ENCODE peak calls at places on chromosomes 1 and 21, in seven cellular contexts. V is GM06990, G is colonic mucosa, M is endothelial cell, J is body of pancreas, E is GM20000, Q is uterus. X is an unnamed sample.

GRCh38 chr1:40377512-40377911 is 4.0 kb downstream of the SMAP2 start:
- DNase-seq in V (no peak), G (no peak), M (no peak), J (no peak), E (no peak), Q (no peak), X (no peak)

GRCh38 chr1:160205242-160205973 is at the start of gene PEA15:
- DNase-seq in V (peak), G (peak), M (peak), J (peak), E (peak), Q (peak), X (peak)

GRCh38 chr21:19832551-19832950 is 1165.7 kb upstream of the NCAM2 start:
- DNase-seq in V (no peak), G (no peak), M (no peak), J (no peak), E (no peak), Q (no peak), X (no peak)

GRCh38 chr1:80675469-80675868 is 1125.3 kb upstream of the ADGRL2 start:
- DNase-seq in V (no peak), G (no peak), M (no peak), J (no peak), E (no peak), Q (no peak), X (no peak)

GRCh38 chr1:161390559-161390858 is 22.8 kb upstream of the CFAP126 start:
- DNase-seq in V (no peak), G (no peak), M (no peak), J (no peak), E (no peak), Q (no peak), X (no peak)

GRCh38 chr1:20893931-20894330 is 106.8 kb upstream of the HP1BP3 start:
- DNase-seq in V (no peak), G (no peak), M (no peak), J (no peak), E (no peak), Q (no peak), X (no peak)

GRCh38 chr1:156726549-156727226 is 1.6 kb upstream of the METTL25B start:
- DNase-seq in V (peak), G (peak), M (peak), J (peak), E (peak), Q (no peak), X (peak)

GRCh38 chr1:74733616-74734484 is 898 bp downstream of the TYW3 start:
- DNase-seq in V (no peak), G (peak), M (peak), J (peak), E (peak), Q (no peak), X (no peak)

GRCh38 chr1:228393268-228393699 is 13.4 kb downstream of the TRIM11 start:
- DNase-seq in V (no peak), G (no peak), M (peak), J (peak), E (no peak), Q (no peak), X (no peak)

GRCh38 chr1:107477233-107477632 is 336.4 kb downstream of the NTNG1 start:
- DNase-seq in V (no peak), G (peak), M (no peak), J (no peak), E (peak), Q (no peak), X (no peak)

GRCh38 chr21:29299046-29299905 is 554 bp downstream of the BACH1 start:
- DNase-seq in V (peak), G (peak), M (peak), J (peak), E (no peak), Q (peak), X (peak)

GRCh38 chr1:230337266-230337665 is 88.9 kb downstream of the PGBD5 start:
- DNase-seq in V (no peak), G (no peak), M (no peak), J (no peak), E (no peak), Q (no peak), X (no peak)

GRCh38 chr1:222084996-222085395 is 343.1 kb upstream of the DUSP10 start:
- DNase-seq in V (no peak), G (no peak), M (no peak), J (no peak), E (no peak), Q (no peak), X (no peak)

GRCh38 chr21:35465750-35466149 is 416.6 kb upstream of the RUNX1 start:
- DNase-seq in V (no peak), G (no peak), M (no peak), J (no peak), E (no peak), Q (no peak), X (no peak)

GRCh38 chr21:39938086-39938611 is 70.9 kb downstream of the PCP4 start:
- DNase-seq in V (no peak), G (no peak), M (no peak), J (peak), E (no peak), Q (no peak), X (no peak)

GRCh38 chr21:34883501-34884271 is 165.4 kb downstream of the RUNX1 start:
- DNase-seq in V (no peak), G (no peak), M (no peak), J (no peak), E (no peak), Q (no peak), X (no peak)

GRCh38 chr1:200040516-200041138 is 13.1 kb downstream of the NR5A2 start:
- DNase-seq in V (peak), G (peak), M (peak), J (peak), E (peak), Q (peak), X (no peak)

GRCh38 chr1:119141020-119141424 is 569 bp upstream of the WARS2 start:
- DNase-seq in V (peak), G (peak), M (peak), J (peak), E (no peak), Q (peak), X (peak)

GRCh38 chr1:95257758-95258157 is 23.7 kb downstream of the RWDD3 start:
- DNase-seq in V (no peak), G (no peak), M (no peak), J (no peak), E (no peak), Q (no peak), X (no peak)

GRCh38 chr1:77281491-77282186 is at the start of gene AK5:
- DNase-seq in V (peak), G (peak), M (peak), J (peak), E (peak), Q (no peak), X (peak)

GRCh38 chr1:118122234-118123004 is 62.6 kb downstream of the SPAG17 start:
- DNase-seq in V (no peak), G (no peak), M (no peak), J (no peak), E (no peak), Q (no peak), X (no peak)

GRCh38 chr1:65948609-65949229 is 156.0 kb downstream of the PDE4B start:
- DNase-seq in V (no peak), G (no peak), M (peak), J (no peak), E (no peak), Q (peak), X (no peak)

GRCh38 chr1:16371725-16372124 is 4.7 kb downstream of the SZRD1 start:
- DNase-seq in V (no peak), G (no peak), M (no peak), J (no peak), E (no peak), Q (no peak), X (no peak)

GRCh38 chr1:12376236-12377064 is 146.6 kb downstream of the VPS13D start:
- DNase-seq in V (no peak), G (no peak), M (no peak), J (no peak), E (no peak), Q (no peak), X (no peak)

GRCh38 chr1:233033366-233033765 is 83.0 kb downstream of the NTPCR start:
- DNase-seq in V (no peak), G (no peak), M (no peak), J (no peak), E (no peak), Q (no peak), X (no peak)

GRCh38 chr1:21318057-21318713 is 27.9 kb upstream of the ECE1 start:
- DNase-seq in V (no peak), G (no peak), M (no peak), J (peak), E (no peak), Q (no peak), X (no peak)

GRCh38 chr1:82052563-82052962 is 251.8 kb downstream of the ADGRL2 start:
- DNase-seq in V (no peak), G (no peak), M (no peak), J (no peak), E (no peak), Q (no peak), X (no peak)

GRCh38 chr1:23529146-23530088 is 1.6 kb downstream of the E2F2 start:
- DNase-seq in V (no peak), G (peak), M (no peak), J (peak), E (no peak), Q (no peak), X (no peak)

GRCh38 chr1:211632808-211633522 is 42.5 kb downstream of the NEK2 start:
- DNase-seq in V (no peak), G (no peak), M (no peak), J (peak), E (no peak), Q (no peak), X (no peak)

GRCh38 chr1:19205845-19206244 is 4.2 kb downstream of the UBR4 start:
- DNase-seq in V (no peak), G (no peak), M (no peak), J (no peak), E (no peak), Q (no peak), X (no peak)

GRCh38 chr1:20125091-20125490 is 5.8 kb upstream of the PLA2G2D start:
- DNase-seq in V (no peak), G (no peak), M (no peak), J (no peak), E (no peak), Q (no peak), X (no peak)

GRCh38 chr1:79497193-79497773 is 490.8 kb upstream of the ADGRL4 start:
- DNase-seq in V (no peak), G (no peak), M (peak), J (peak), E (peak), Q (no peak), X (peak)

GRCh38 chr1:64581786-64582185 is 111.9 kb downstream of the CACHD1 start:
- DNase-seq in V (no peak), G (no peak), M (no peak), J (no peak), E (no peak), Q (no peak), X (no peak)

GRCh38 chr1:246597340-246597739 is 31.1 kb downstream of the CNST start:
- DNase-seq in V (no peak), G (peak), M (no peak), J (peak), E (no peak), Q (peak), X (no peak)

GRCh38 chr1:67773462-67773861 is 59.8 kb downstream of the GNG12 start:
- DNase-seq in V (no peak), G (no peak), M (no peak), J (no peak), E (no peak), Q (no peak), X (no peak)

GRCh38 chr1:156119503-156120209 is 5.1 kb downstream of the LMNA start:
- DNase-seq in V (peak), G (peak), M (no peak), J (peak), E (no peak), Q (peak), X (no peak)

GRCh38 chr1:97901017-97901658 is 19.7 kb downstream of the DPYD start:
- DNase-seq in V (no peak), G (no peak), M (no peak), J (no peak), E (no peak), Q (no peak), X (no peak)

GRCh38 chr1:109659997-109660755 is 4.3 kb downstream of the GSTM4 start:
- DNase-seq in V (no peak), G (no peak), M (no peak), J (peak), E (no peak), Q (no peak), X (no peak)

DNA sequence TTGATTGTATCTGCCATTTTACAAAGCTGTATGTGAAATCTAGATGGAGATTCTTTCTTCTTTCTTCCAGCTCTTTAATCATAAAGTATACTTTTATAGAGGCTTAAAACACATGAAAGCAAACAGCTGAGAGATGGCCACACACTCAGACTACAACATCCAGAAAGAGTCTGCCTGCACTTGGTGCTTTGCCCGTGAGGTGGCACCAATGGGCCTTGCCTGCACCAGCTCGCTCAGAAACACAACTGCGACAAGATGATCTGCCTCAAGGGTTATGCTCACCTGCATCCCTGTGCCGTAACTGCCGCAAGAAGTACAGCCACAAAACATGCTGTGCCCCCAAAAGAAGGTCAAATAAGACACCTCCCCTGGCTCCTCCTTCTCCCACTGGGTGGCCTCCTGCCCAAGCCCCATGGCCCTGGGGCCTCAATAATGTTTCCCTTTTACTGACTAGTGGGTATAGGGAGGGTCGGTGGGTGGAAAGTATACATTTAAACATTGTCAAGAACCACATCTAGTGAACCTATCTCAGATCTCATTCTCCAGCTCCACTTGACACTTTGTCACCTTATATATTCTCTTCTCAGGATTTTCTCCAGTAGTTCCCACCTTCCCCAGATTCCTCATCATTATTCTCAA is 66.7 kb upstream of the ANGPTL3 start:
- DNase-seq in V (no peak), G (peak), M (peak), J (peak), E (no peak), Q (no peak), X (peak)
- TF ChIP-seq CTCF in V (no peak), G (peak), M (peak), J (peak), E (no peak), Q (peak), X (peak)

GRCh38 chr21:26124896-26125295 is 45.7 kb downstream of the APP start:
- DNase-seq in V (no peak), G (no peak), M (no peak), J (peak), E (no peak), Q (no peak), X (no peak)

GRCh38 chr21:26126168-26126553 is 44.4 kb downstream of the APP start:
- DNase-seq in V (no peak), G (no peak), M (no peak), J (no peak), E (no peak), Q (no peak), X (no peak)

GRCh38 chr21:26124421-26124833 is 46.1 kb downstream of the APP start:
- DNase-seq in V (no peak), G (no peak), M (no peak), J (no peak), E (no peak), Q (no peak), X (no peak)

GRCh38 chr21:26127073-26127814 is 43.3 kb downstream of the APP start:
- DNase-seq in V (no peak), G (no peak), M (no peak), J (no peak), E (no peak), Q (no peak), X (no peak)

GRCh38 chr21:26125433-26126167 is 45.0 kb downstream of the APP start:
- DNase-seq in V (no peak), G (no peak), M (no peak), J (no peak), E (no peak), Q (no peak), X (no peak)
- TF ChIP-seq CTCF in V (no peak), G (no peak), M (no peak), J (no peak), E (no peak), Q (no peak), X (no peak)

GRCh38 chr1:173475564-173476196 is 1.5 kb upstream of the PRDX6 start:
- DNase-seq in V (no peak), G (peak), M (no peak), J (peak), E (no peak), Q (no peak), X (no peak)

GRCh38 chr1:173478099-173478555 is 992 bp downstream of the PRDX6 start:
- DNase-seq in V (no peak), G (peak), M (peak), J (peak), E (peak), Q (peak), X (no peak)

GRCh38 chr1:173477286-173478098 is at the start of gene PRDX6:
- DNase-seq in V (peak), G (peak), M (peak), J (peak), E (peak), Q (peak), X (peak)

GRCh38 chr1:173476197-173476663 is 905 bp upstream of the PRDX6 start:
- DNase-seq in V (no peak), G (peak), M (no peak), J (no peak), E (no peak), Q (no peak), X (no peak)

DNA sequence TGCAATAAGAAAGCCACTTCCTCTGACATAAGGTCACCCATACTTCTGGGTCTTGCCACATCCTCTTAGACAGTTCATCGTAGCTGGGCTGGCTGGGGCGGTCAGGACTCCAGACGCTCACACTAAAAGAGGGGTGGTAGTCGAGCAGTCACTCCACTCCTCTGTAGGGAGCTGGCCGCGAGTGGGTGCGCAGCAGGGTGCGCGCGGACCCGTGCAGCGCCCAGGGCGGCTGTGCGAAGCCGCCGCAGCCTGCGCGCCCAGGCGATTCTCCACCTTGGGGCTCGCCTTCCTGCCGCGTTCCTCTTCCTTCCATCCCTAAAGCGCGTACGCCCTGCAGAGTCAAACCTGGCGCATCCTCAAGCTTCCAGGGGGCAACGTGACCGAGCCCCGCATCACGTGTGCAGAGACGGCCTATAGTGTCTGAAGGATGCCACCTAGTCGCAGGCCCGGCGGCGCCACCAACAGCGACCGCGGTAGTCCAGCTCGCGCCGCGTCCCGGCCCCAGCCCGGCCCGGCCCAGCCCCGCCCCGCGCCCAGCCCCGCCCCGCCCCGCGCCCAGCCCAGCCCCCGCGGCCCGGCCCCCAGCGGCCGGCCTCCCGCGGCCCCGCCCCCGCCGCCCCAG is 360 bp upstream of the PRDX6 start:
- DNase-seq in V (peak), G (peak), M (peak), J (peak), E (peak), Q (peak), X (peak)
- TF ChIP-seq CTCF in V (peak), G (no peak), M (no peak), J (no peak), E (no peak), Q (no peak), X (no peak)

GRCh38 chr1:91736999-91737615 is 148.8 kb downstream of the TGFBR3 start:
- DNase-seq in V (no peak), G (no peak), M (no peak), J (no peak), E (no peak), Q (peak), X (no peak)
- TF ChIP-seq CTCF in V (no peak), G (no peak), M (no peak), J (no peak), E (no peak), Q (no peak), X (no peak)

GRCh38 chr21:25636727-25637126 is 2.3 kb upstream of the JAM2 start:
- DNase-seq in V (peak), G (no peak), M (no peak), J (no peak), E (peak), Q (no peak), X (no peak)
- TF ChIP-seq CTCF in V (no peak), G (no peak), M (no peak), J (no peak), E (no peak), Q (no peak), X (no peak)

DNA sequence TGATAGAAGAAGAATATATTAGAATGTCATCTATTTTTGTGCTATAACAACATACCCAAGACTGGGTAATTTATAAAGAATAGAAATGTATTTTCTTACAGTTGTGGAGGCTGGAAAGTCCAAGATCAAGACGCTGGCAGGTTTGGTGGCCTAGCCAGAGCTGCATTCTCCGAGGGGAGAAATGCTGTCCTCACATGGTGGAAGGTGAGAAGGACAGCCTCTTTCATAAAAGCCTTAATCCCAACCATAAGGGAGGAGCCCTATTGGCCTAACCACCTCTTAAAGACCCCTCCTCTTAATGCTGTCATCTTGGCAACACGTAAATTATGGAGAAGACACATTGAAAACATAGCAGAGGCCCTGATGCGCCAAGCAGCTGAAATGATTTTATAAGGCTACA is 60.1 kb upstream of the KAZN start:
- DNase-seq in V (no peak), G (no peak), M (no peak), J (no peak), E (no peak), Q (no peak), X (no peak)
- TF ChIP-seq CTCF in V (peak), G (no peak), M (no peak), J (no peak), E (no peak), Q (no peak), X (no peak)

GRCh38 chr1:231463541-231463940 is 41.5 kb upstream of the EGLN1 start:
- DNase-seq in V (no peak), G (no peak), M (no peak), J (peak), E (no peak), Q (no peak), X (no peak)
- TF ChIP-seq CTCF in V (no peak), G (no peak), M (no peak), J (no peak), E (no peak), Q (no peak), X (no peak)

X was measured in glutamatergic neuron.